ENCODE peak calls at places on chromosome 1, in four cellular contexts. N is body of pancreas, M is dorsolateral prefrontal cortex, J is astrocyte. K is an unnamed sample.

GRCh38 chr1:195428927-195429326 is 1179.3 kb downstream of the KCNT2 start:
- DNase-seq in N (no peak), M (no peak), J (no peak), K (no peak)

GRCh38 chr1:210264521-210265380 is 32.2 kb downstream of the SERTAD4 start:
- DNase-seq in J (peak), N (no peak), M (no peak), K (no peak)

GRCh38 chr1:71093938-71094337 is 13.1 kb upstream of the ZRANB2 start:
- DNase-seq in J (no peak), M (no peak), N (no peak), K (no peak)

GRCh38 chr1:210645582-210646257 is 317.0 kb downstream of the HHAT start:
- DNase-seq in N (no peak), J (no peak), M (no peak), K (no peak)

GRCh38 chr1:191608367-191608766 is 549.9 kb upstream of the RGS18 start:
- DNase-seq in J (peak), M (no peak), N (no peak), K (no peak)

GRCh38 chr1:234507626-234508387 is 28.8 kb upstream of the TARBP1 start:
- DNase-seq in N (no peak), J (no peak), M (no peak), K (no peak)

GRCh38 chr1:231020816-231021215 is 19.2 kb downstream of the FAM89A start:
- DNase-seq in N (no peak), M (no peak), J (no peak), K (no peak)

GRCh38 chr1:223811634-223812101 is 34.1 kb downstream of the TP53BP2 start:
- DNase-seq in J (peak), M (no peak), N (no peak), K (no peak)

GRCh38 chr1:25774921-25775774 is 24.8 kb upstream of the SELENON start:
- DNase-seq in N (no peak), M (no peak), J (no peak), K (no peak)

GRCh38 chr1:147551036-147551435 is 9.7 kb downstream of the BCL9 start:
- DNase-seq in N (no peak), M (no peak), J (no peak), K (no peak)

GRCh38 chr1:70384542-70384941 is 26.5 kb upstream of the CTH start:
- DNase-seq in N (no peak), M (no peak), J (no peak), K (no peak)

GRCh38 chr1:80896957-80897356 is 903.8 kb upstream of the ADGRL2 start:
- DNase-seq in J (no peak), N (no peak), M (no peak), K (no peak)

GRCh38 chr1:26785611-26786436 is 1.9 kb upstream of the PIGV start:
- DNase-seq in M (no peak), N (no peak), J (peak), K (no peak)

GRCh38 chr1:212271234-212271633 is 14.0 kb upstream of the PPP2R5A start:
- DNase-seq in M (no peak), J (no peak), N (no peak), K (no peak)

GRCh38 chr1:112504002-112504401 is 4.8 kb upstream of the WNT2B start:
- DNase-seq in M (no peak), N (no peak), J (no peak), K (no peak)

GRCh38 chr1:112807117-112807516 is 92.0 kb upstream of the PPM1J start:
- DNase-seq in J (no peak), M (no peak), N (no peak), K (no peak)

GRCh38 chr1:25206201-25206600 is 26.1 kb downstream of the SYF2 start:
- DNase-seq in M (no peak), N (no peak), J (no peak), K (no peak)

GRCh38 chr1:52727114-52727586 is 897 bp downstream of the ZYG11B start:
- DNase-seq in N (peak), M (no peak), J (no peak), K (peak)

GRCh38 chr1:46486432-46487015 is 3.1 kb upstream of the DMBX1 start:
- DNase-seq in J (no peak), N (no peak), M (no peak), K (no peak)

GRCh38 chr1:46484783-46485490 is 4.7 kb upstream of the DMBX1 start:
- DNase-seq in J (no peak), M (no peak), N (no peak), K (no peak)

GRCh38 chr1:46483597-46483996 is 6.0 kb upstream of the DMBX1 start:
- DNase-seq in M (no peak), N (no peak), J (no peak), K (no peak)

GRCh38 chr1:46487818-46488218 is 1.8 kb upstream of the DMBX1 start:
- DNase-seq in J (no peak), N (no peak), M (no peak), K (no peak)

DNA sequence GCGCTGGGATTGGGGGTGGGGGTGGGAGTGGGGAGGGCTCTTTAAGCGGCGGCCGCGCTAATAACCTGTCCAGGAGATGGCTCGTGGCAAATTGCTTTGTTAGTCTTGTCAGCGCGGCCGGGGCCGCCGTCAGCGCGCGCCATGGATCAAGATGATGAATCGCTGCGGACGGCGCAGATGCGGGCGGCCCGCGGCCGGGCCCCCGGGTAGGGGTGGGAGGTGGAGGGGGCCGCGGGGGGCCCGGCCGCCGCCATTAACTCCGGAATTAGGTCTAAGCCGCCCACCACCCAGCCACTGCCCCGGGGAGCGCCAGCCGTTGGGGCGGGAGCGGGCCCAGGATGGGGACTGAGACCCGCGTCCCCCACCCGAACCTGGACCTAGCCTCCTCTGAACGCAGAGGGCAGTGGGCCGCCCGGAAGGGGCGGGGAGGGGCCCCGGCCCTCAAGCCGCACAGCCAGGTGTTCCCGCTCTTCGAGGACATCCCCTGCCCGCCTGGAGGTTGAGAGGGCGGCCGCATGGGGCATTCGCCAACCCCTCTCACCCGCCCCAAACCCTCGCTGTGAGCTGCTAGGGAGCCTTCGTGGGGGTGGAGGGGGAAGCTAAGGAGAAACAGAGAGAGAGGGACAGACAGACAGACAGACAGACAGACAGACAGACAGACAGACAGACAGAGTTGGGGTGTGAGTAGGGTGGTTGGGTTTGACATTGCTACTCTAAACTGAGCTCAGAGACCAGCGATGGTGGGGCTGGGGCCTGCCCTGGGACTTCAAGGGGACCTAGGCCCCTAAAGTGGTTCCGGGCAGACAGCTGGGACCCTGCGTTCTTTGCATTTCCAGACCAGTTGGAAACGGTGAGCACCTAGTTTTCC is 3.8 kb upstream of the DMBX1 start:
- DNase-seq in M (no peak), J (no peak), N (no peak), K (no peak)
- H3K4me3 ChIP-seq in M (no peak), J (no peak), N (no peak), K (no peak)

GRCh38 chr1:99851850-99852454 is 1.8 kb downstream of the AGL start:
- DNase-seq in N (no peak), J (no peak), M (no peak), K (no peak)
- H3K4me3 ChIP-seq in N (no peak), J (no peak), M (no peak), K (no peak)

GRCh38 chr1:6243993-6244392 is at the start of gene HES3:
- DNase-seq in J (no peak), M (no peak), N (no peak), K (peak)
- H3K4me3 ChIP-seq in J (no peak), M (no peak), N (no peak), K (no peak)

DNA sequence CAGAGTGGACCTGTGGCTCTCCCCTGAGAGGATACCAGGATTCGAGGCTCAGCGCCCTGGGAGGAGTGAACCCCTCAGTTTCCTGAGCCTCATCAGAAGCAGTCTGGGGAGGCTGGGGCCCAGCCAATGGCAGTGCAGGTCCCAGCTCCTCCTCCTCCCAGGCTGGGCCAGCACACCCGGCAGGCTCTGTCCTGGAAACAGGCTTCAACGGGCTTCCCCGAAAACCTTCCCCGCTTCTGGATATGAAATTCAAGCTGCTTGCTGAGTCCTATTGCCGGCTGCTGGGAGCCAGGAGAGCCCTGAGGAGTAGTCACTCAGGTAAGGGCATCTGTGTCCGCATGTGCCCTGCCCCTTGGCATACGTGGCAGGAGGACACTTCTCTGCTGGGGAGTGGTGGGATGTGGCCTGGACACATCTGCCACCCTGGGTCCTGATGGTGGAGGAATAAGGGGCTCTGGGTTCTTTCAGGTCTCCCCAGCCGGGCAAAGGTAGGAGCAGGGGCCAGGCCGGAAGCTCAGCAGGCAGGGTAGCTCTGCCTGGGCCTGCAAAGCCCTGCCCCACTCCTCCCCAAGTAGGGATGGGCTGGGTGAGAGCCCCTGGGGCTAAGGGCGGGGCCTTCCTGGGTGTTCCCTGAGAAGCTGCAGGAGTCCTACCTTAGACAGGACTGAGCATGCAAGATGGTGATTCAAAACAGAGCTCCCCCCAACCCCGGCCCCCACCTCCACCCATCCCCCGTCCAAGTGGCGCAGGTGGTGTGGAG is at the start of gene GJB5:
- DNase-seq in M (no peak), N (no peak), J (no peak), K (no peak)
- H3K4me3 ChIP-seq in M (peak), N (no peak), J (no peak), K (no peak)

GRCh38 chr1:30887485-30888315 is 20.9 kb downstream of the SDC3 start:
- DNase-seq in J (peak), M (no peak), N (no peak), K (no peak)
- H3K4me3 ChIP-seq in J (no peak), M (no peak), N (no peak), K (no peak)